ENCODE peak calls at places on chromosome 4, in six cellular contexts. One of them, this sample, is unnamed.

GRCh38 chr4:146675171-146675570 is 36.5 kb downstream of the POU4F2 start:
- DNase-seq in SHP77 treated with DMSO at 0.1 percent for 48 hours: no peak
- DNase-seq in Daoy: no peak
- DNase-seq in astrocyte of the spinal cord: no peak
- DNase-seq in iris pigment epithelial cell: no peak
- DNase-seq in uterus: no peak
- DNase-seq in this sample: no peak

GRCh38 chr4:126046081-126046614 is 731.4 kb downstream of the FAT4 start:
- DNase-seq in SHP77 treated with DMSO at 0.1 percent for 48 hours: no peak
- DNase-seq in Daoy: no peak
- DNase-seq in astrocyte of the spinal cord: peak; percentile 42
- DNase-seq in iris pigment epithelial cell: no peak
- DNase-seq in uterus: no peak
- DNase-seq in this sample: peak; percentile 39

GRCh38 chr4:98474408-98474844 is 184.0 kb downstream of the TSPAN5 start:
- DNase-seq in SHP77 treated with DMSO at 0.1 percent for 48 hours: no peak
- DNase-seq in Daoy: no peak
- DNase-seq in astrocyte of the spinal cord: peak; percentile 59
- DNase-seq in iris pigment epithelial cell: peak; percentile 86
- DNase-seq in uterus: no peak
- DNase-seq in this sample: no peak

GRCh38 chr4:8325284-8325973 is 55.9 kb downstream of the HTRA3 start:
- DNase-seq in SHP77 treated with DMSO at 0.1 percent for 48 hours: no peak
- DNase-seq in Daoy: no peak
- DNase-seq in astrocyte of the spinal cord: no peak
- DNase-seq in iris pigment epithelial cell: no peak
- DNase-seq in uterus: peak; percentile 8
- DNase-seq in this sample: no peak

GRCh38 chr4:76301068-76301774 is 5.3 kb upstream of the STBD1 start:
- DNase-seq in SHP77 treated with DMSO at 0.1 percent for 48 hours: peak; percentile 37
- DNase-seq in Daoy: peak; percentile 52
- DNase-seq in astrocyte of the spinal cord: peak; percentile 90
- DNase-seq in iris pigment epithelial cell: peak; percentile 91
- DNase-seq in uterus: no peak
- DNase-seq in this sample: peak; percentile 96

GRCh38 chr4:153649572-153649991 is 34.5 kb upstream of the TLR2 start:
- DNase-seq in SHP77 treated with DMSO at 0.1 percent for 48 hours: no peak
- DNase-seq in Daoy: no peak
- DNase-seq in astrocyte of the spinal cord: peak; percentile 17
- DNase-seq in iris pigment epithelial cell: peak; percentile 53
- DNase-seq in uterus: no peak
- DNase-seq in this sample: peak; percentile 28

GRCh38 chr4:137274404-137274803 is 257.9 kb downstream of the PCDH18 start:
- DNase-seq in SHP77 treated with DMSO at 0.1 percent for 48 hours: no peak
- DNase-seq in Daoy: no peak
- DNase-seq in astrocyte of the spinal cord: peak; percentile 23
- DNase-seq in iris pigment epithelial cell: peak; percentile 45
- DNase-seq in uterus: no peak
- DNase-seq in this sample: peak; percentile 3

GRCh38 chr4:10640535-10641159 is 43.9 kb downstream of the CLNK start:
- DNase-seq in SHP77 treated with DMSO at 0.1 percent for 48 hours: no peak
- DNase-seq in Daoy: no peak
- DNase-seq in astrocyte of the spinal cord: peak; percentile 75
- DNase-seq in iris pigment epithelial cell: no peak
- DNase-seq in uterus: no peak
- DNase-seq in this sample: no peak

GRCh38 chr4:120692964-120693363 is 229.6 kb downstream of the PRDM5 start:
- DNase-seq in SHP77 treated with DMSO at 0.1 percent for 48 hours: no peak
- DNase-seq in Daoy: peak; percentile 63
- DNase-seq in astrocyte of the spinal cord: peak; percentile 87
- DNase-seq in iris pigment epithelial cell: peak; percentile 96
- DNase-seq in uterus: no peak
- DNase-seq in this sample: no peak

GRCh38 chr4:163063891-163064290 is 102.8 kb downstream of the NAF1 start:
- DNase-seq in SHP77 treated with DMSO at 0.1 percent for 48 hours: no peak
- DNase-seq in Daoy: peak; percentile 20
- DNase-seq in astrocyte of the spinal cord: no peak
- DNase-seq in iris pigment epithelial cell: peak; percentile 46
- DNase-seq in uterus: no peak
- DNase-seq in this sample: peak; percentile 4

GRCh38 chr4:25144870-25145481 is 15.3 kb downstream of the SEPSECS start:
- DNase-seq in SHP77 treated with DMSO at 0.1 percent for 48 hours: no peak
- DNase-seq in Daoy: peak; percentile 6
- DNase-seq in astrocyte of the spinal cord: peak; percentile 43
- DNase-seq in iris pigment epithelial cell: peak; percentile 18
- DNase-seq in uterus: no peak
- DNase-seq in this sample: peak; percentile 63

GRCh38 chr4:40283968-40284367 is 51.2 kb upstream of the CHRNA9 start:
- DNase-seq in SHP77 treated with DMSO at 0.1 percent for 48 hours: no peak
- DNase-seq in Daoy: peak; percentile 93
- DNase-seq in astrocyte of the spinal cord: peak; percentile 80
- DNase-seq in iris pigment epithelial cell: peak; percentile 36
- DNase-seq in uterus: no peak
- DNase-seq in this sample: no peak

GRCh38 chr4:108031427-108032083 is 41.9 kb downstream of the HADH start:
- DNase-seq in SHP77 treated with DMSO at 0.1 percent for 48 hours: no peak
- DNase-seq in Daoy: no peak
- DNase-seq in astrocyte of the spinal cord: no peak
- DNase-seq in iris pigment epithelial cell: peak; percentile 28
- DNase-seq in uterus: no peak
- DNase-seq in this sample: no peak

GRCh38 chr4:76690906-76691275 is 207.1 kb downstream of the SOWAHB start:
- DNase-seq in SHP77 treated with DMSO at 0.1 percent for 48 hours: no peak
- DNase-seq in Daoy: no peak
- DNase-seq in astrocyte of the spinal cord: no peak
- DNase-seq in iris pigment epithelial cell: no peak
- DNase-seq in uterus: no peak
- DNase-seq in this sample: no peak

GRCh38 chr4:170580651-170581050 is 490.9 kb upstream of the AADAT start:
- DNase-seq in SHP77 treated with DMSO at 0.1 percent for 48 hours: no peak
- DNase-seq in Daoy: no peak
- DNase-seq in astrocyte of the spinal cord: no peak
- DNase-seq in iris pigment epithelial cell: no peak
- DNase-seq in uterus: no peak
- DNase-seq in this sample: no peak

GRCh38 chr4:37453361-37454262 is 209.1 kb downstream of the NWD2 start:
- DNase-seq in SHP77 treated with DMSO at 0.1 percent for 48 hours: no peak
- DNase-seq in Daoy: peak; percentile 81
- DNase-seq in astrocyte of the spinal cord: peak; percentile 18
- DNase-seq in iris pigment epithelial cell: peak; percentile 31
- DNase-seq in uterus: peak; percentile 36
- DNase-seq in this sample: peak; percentile 56

GRCh38 chr4:106767991-106768390 is 268.1 kb downstream of the DKK2 start:
- DNase-seq in SHP77 treated with DMSO at 0.1 percent for 48 hours: no peak
- DNase-seq in Daoy: no peak
- DNase-seq in astrocyte of the spinal cord: no peak
- DNase-seq in iris pigment epithelial cell: no peak
- DNase-seq in uterus: no peak
- DNase-seq in this sample: peak; percentile 19

GRCh38 chr4:167469436-167469835 is 235.1 kb upstream of the SPOCK3 start:
- DNase-seq in SHP77 treated with DMSO at 0.1 percent for 48 hours: no peak
- DNase-seq in Daoy: no peak
- DNase-seq in astrocyte of the spinal cord: no peak
- DNase-seq in iris pigment epithelial cell: no peak
- DNase-seq in uterus: no peak
- DNase-seq in this sample: no peak

GRCh38 chr4:54683616-54684346 is 26.0 kb downstream of the KIT start:
- DNase-seq in SHP77 treated with DMSO at 0.1 percent for 48 hours: peak; percentile 17
- DNase-seq in Daoy: no peak
- DNase-seq in astrocyte of the spinal cord: peak; percentile 14
- DNase-seq in iris pigment epithelial cell: no peak
- DNase-seq in uterus: no peak
- DNase-seq in this sample: peak; percentile 55

GRCh38 chr4:83114576-83114975 is at the start of gene PLAC8:
- DNase-seq in SHP77 treated with DMSO at 0.1 percent for 48 hours: no peak
- DNase-seq in Daoy: peak; percentile 6
- DNase-seq in astrocyte of the spinal cord: peak; percentile 5
- DNase-seq in iris pigment epithelial cell: peak; percentile 69
- DNase-seq in uterus: no peak
- DNase-seq in this sample: peak; percentile 30

GRCh38 chr4:152099555-152099954 is 338.7 kb upstream of the GATB start:
- DNase-seq in SHP77 treated with DMSO at 0.1 percent for 48 hours: no peak
- DNase-seq in Daoy: no peak
- DNase-seq in astrocyte of the spinal cord: no peak
- DNase-seq in iris pigment epithelial cell: no peak
- DNase-seq in uterus: no peak
- DNase-seq in this sample: no peak

GRCh38 chr4:40546506-40546905 is 83.2 kb downstream of the RBM47 start:
- DNase-seq in SHP77 treated with DMSO at 0.1 percent for 48 hours: no peak
- DNase-seq in Daoy: no peak
- DNase-seq in astrocyte of the spinal cord: no peak
- DNase-seq in iris pigment epithelial cell: no peak
- DNase-seq in uterus: no peak
- DNase-seq in this sample: no peak

GRCh38 chr4:145546556-145546955 is 64.9 kb downstream of the SMAD1 start:
- DNase-seq in SHP77 treated with DMSO at 0.1 percent for 48 hours: no peak
- DNase-seq in Daoy: peak; percentile 6
- DNase-seq in astrocyte of the spinal cord: peak; percentile 47
- DNase-seq in iris pigment epithelial cell: no peak
- DNase-seq in uterus: no peak
- DNase-seq in this sample: no peak

GRCh38 chr4:40675166-40675565 is 45.5 kb upstream of the RBM47 start:
- DNase-seq in SHP77 treated with DMSO at 0.1 percent for 48 hours: no peak
- DNase-seq in Daoy: no peak
- DNase-seq in astrocyte of the spinal cord: no peak
- DNase-seq in iris pigment epithelial cell: no peak
- DNase-seq in uterus: no peak
- DNase-seq in this sample: no peak

GRCh38 chr4:184958839-184959238 is 59.5 kb upstream of the HELT start:
- DNase-seq in SHP77 treated with DMSO at 0.1 percent for 48 hours: no peak
- DNase-seq in Daoy: no peak
- DNase-seq in astrocyte of the spinal cord: no peak
- DNase-seq in iris pigment epithelial cell: no peak
- DNase-seq in uterus: no peak
- DNase-seq in this sample: no peak

GRCh38 chr4:106522839-106523238 is 154.3 kb upstream of the GIMD1 start:
- DNase-seq in SHP77 treated with DMSO at 0.1 percent for 48 hours: no peak
- DNase-seq in Daoy: no peak
- DNase-seq in astrocyte of the spinal cord: no peak
- DNase-seq in iris pigment epithelial cell: peak; percentile 45
- DNase-seq in uterus: no peak
- DNase-seq in this sample: peak; percentile 6

GRCh38 chr4:140125374-140125773 is 28.6 kb downstream of the MAML3 start:
- DNase-seq in SHP77 treated with DMSO at 0.1 percent for 48 hours: no peak
- DNase-seq in Daoy: no peak
- DNase-seq in astrocyte of the spinal cord: no peak
- DNase-seq in iris pigment epithelial cell: no peak
- DNase-seq in uterus: no peak
- DNase-seq in this sample: no peak

GRCh38 chr4:139869810-139870209 is 204.2 kb downstream of the MGST2 start:
- DNase-seq in SHP77 treated with DMSO at 0.1 percent for 48 hours: no peak
- DNase-seq in Daoy: no peak
- DNase-seq in astrocyte of the spinal cord: no peak
- DNase-seq in iris pigment epithelial cell: no peak
- DNase-seq in uterus: no peak
- DNase-seq in this sample: no peak